ENCODE peak calls at places on chromosome 18, in six cellular contexts. D is A549, K is kidney, R is glutamatergic neuron, A is aorta, P is NCI-H345. X is an unnamed sample.
A peak's percentile ranks its signal among the peaks of the same experiment; 100 is the strongest.

GRCh38 chr18:23330423-23330822 is 122.7 kb upstream of the RIOK3 start:
- DNase-seq in A (no peak), D (no peak), R (no peak), K (no peak), P (no peak), X (no peak)

GRCh38 chr18:8375269-8375668 is 234.0 kb upstream of the RAB12 start:
- DNase-seq in K (no peak), P (peak; percentile 68), A (no peak), R (no peak), D (no peak), X (no peak)

GRCh38 chr18:43271593-43272432 is 5.5 kb downstream of the SYT4 start:
- DNase-seq in R (no peak), K (no peak), A (no peak), D (no peak), P (peak; percentile 48), X (no peak)

GRCh38 chr18:32688821-32689220 is 84.0 kb downstream of the KLHL14 start:
- DNase-seq in K (no peak), R (no peak), A (no peak), D (no peak), P (no peak), X (no peak)

GRCh38 chr18:26471027-26471426 is 77.3 kb downstream of the KCTD1 start:
- DNase-seq in P (no peak), A (no peak), K (no peak), D (no peak), R (no peak), X (no peak)

GRCh38 chr18:78410094-78410786 is 569.4 kb upstream of the SALL3 start:
- DNase-seq in A (no peak), K (no peak), R (no peak), D (no peak), P (no peak), X (peak; percentile 47)

GRCh38 chr18:13539050-13539449 is 187.3 kb downstream of the FAM210A start:
- DNase-seq in A (no peak), D (no peak), P (no peak), R (no peak), K (no peak), X (no peak)

GRCh38 chr18:32469190-32469611 is 1.5 kb downstream of the GAREM1 start:
- DNase-seq in P (peak; percentile 38), K (peak; percentile 56), D (peak; percentile 12), A (peak; percentile 46), R (peak; percentile 32), X (no peak)

GRCh38 chr18:35236964-35237363 is 3.9 kb upstream of the ZNF397 start:
- DNase-seq in A (no peak), K (no peak), D (no peak), R (no peak), P (peak; percentile 9), X (no peak)

GRCh38 chr18:499351-500229 is 911 bp downstream of the COLEC12 start:
- DNase-seq in D (no peak), K (no peak), P (no peak), A (no peak), R (peak; percentile 26), X (no peak)

X was measured in left lung.